ENCODE peak calls at places on chromosomes 7 and 10, in seven cellular contexts. T is fibroblast of villous mesenchyme; H is AG10803; M is chondrocyte; A is AG09319; J is ovary; Q is CD4-positive, alpha-beta T cell. K is an unnamed sample.

GRCh38 chr7:20598479-20599419 is 16.7 kb upstream of the ABCB5 start:
- DNase-seq in T (peak), H (peak), M (no peak), A (peak), J (no peak), Q (no peak), K (peak)

GRCh38 chr10:60937784-60938654 is 6.0 kb downstream of the RHOBTB1 start:
- DNase-seq in T (peak), H (peak), M (no peak), A (no peak), J (no peak), Q (no peak), K (no peak)

GRCh38 chr10:71213761-71214440 is 1.5 kb downstream of the UNC5B start:
- DNase-seq in T (peak), H (peak), M (no peak), A (no peak), J (peak), Q (no peak), K (peak)

GRCh38 chr10:86725980-86726976 is 30.1 kb upstream of the BMPR1A start:
- DNase-seq in T (no peak), H (no peak), M (no peak), A (no peak), J (no peak), Q (no peak), K (no peak)

GRCh38 chr10:42475168-42476098 is 162.9 kb downstream of the ZNF33B start:
- DNase-seq in T (peak), H (peak), M (no peak), A (no peak), J (no peak), Q (no peak), K (peak)

GRCh38 chr7:45033261-45033930 is 33.4 kb downstream of the CCM2 start:
- DNase-seq in T (no peak), H (peak), M (no peak), A (no peak), J (no peak), Q (no peak), K (no peak)

GRCh38 chr7:116948934-116949333 is 4.4 kb upstream of the ST7 start:
- DNase-seq in T (no peak), H (no peak), M (no peak), A (no peak), J (no peak), Q (no peak), K (no peak)

GRCh38 chr10:14665304-14665703 is 109.4 kb downstream of the FAM107B start:
- DNase-seq in T (peak), H (no peak), M (no peak), A (no peak), J (no peak), Q (no peak), K (no peak)

GRCh38 chr7:116306409-116307048 is 96.2 kb downstream of the TES start:
- DNase-seq in T (no peak), H (no peak), M (no peak), A (no peak), J (no peak), Q (no peak), K (no peak)

GRCh38 chr10:95242581-95243317 is 48.1 kb downstream of the PDLIM1 start:
- DNase-seq in T (peak), H (peak), M (no peak), A (no peak), J (no peak), Q (no peak), K (no peak)

GRCh38 chr7:43588477-43589132 is 5.7 kb downstream of the STK17A start:
- DNase-seq in T (no peak), H (peak), M (no peak), A (no peak), J (no peak), Q (no peak), K (no peak)

GRCh38 chr7:120966961-120967360 is 16.4 kb downstream of the ING3 start:
- DNase-seq in T (no peak), H (no peak), M (no peak), A (no peak), J (no peak), Q (no peak), K (no peak)

GRCh38 chr10:89662596-89662995 is 17.6 kb upstream of the PANK1 start:
- DNase-seq in T (peak), H (peak), M (no peak), A (no peak), J (no peak), Q (no peak), K (no peak)

GRCh38 chr10:102776779-102777417 is 33.1 kb downstream of the WBP1L start:
- DNase-seq in T (peak), H (peak), M (no peak), A (peak), J (peak), Q (peak), K (no peak)

GRCh38 chr7:38824948-38825347 is 84.0 kb downstream of the VPS41 start:
- DNase-seq in T (no peak), H (no peak), M (no peak), A (no peak), J (no peak), Q (no peak), K (no peak)
- TF ChIP-seq CTCF in T (no peak), H (no peak), M (no peak), A (no peak), J (no peak), Q (no peak), K (no peak)

DNA sequence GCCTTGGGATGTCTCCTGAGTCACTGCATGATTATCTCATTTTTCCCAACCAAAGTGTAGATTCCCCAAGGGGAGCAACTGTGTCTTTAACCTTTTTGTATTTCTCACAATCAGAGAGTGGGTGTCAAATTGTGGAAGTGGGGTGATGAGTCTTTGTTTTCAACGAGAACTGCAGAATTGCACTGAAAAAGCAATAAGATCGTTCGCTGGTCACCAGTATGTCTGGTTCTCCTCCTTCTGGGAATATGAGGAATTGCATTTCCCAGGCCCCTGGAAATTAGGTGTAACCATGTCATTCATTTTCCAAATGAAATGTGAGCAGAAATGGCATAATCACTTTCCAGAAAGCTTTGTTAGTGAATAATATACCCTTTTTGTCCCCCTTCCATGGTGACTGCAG is 326.9 kb downstream of the GPAM start:
- DNase-seq in T (no peak), H (peak), M (no peak), A (no peak), J (no peak), Q (no peak), K (no peak)
- TF ChIP-seq CTCF in T (no peak), H (peak), M (peak), A (peak), J (no peak), Q (no peak), K (no peak)

DNA sequence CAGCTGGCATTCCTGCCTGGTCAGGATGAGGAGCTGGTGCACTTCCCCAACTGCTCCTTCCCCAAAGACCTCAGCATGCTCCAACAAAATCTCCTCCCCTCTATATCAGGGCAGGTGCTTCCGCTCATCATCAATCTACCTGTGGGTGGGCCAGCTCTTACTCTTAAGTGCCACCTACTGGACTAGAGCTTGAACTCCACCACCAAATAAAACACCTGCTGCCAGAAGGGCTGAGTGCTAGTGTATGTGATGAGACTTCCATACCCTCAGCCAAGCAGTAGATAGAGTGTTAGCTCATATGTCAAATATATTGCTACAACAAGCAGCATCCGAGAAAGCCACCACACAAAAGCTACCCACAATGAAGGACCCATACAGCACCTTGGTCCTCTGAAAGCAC is 264.3 kb downstream of the RNLS start:
- DNase-seq in T (no peak), H (no peak), M (no peak), A (no peak), J (no peak), Q (no peak), K (no peak)
- TF ChIP-seq CTCF in T (peak), H (peak), M (peak), A (no peak), J (no peak), Q (no peak), K (no peak)

GRCh38 chr7:132708501-132708900 is 132.2 kb upstream of the PLXNA4 start:
- DNase-seq in T (no peak), H (no peak), M (no peak), A (no peak), J (no peak), Q (no peak), K (no peak)

GRCh38 chr7:132705146-132705545 is 128.9 kb upstream of the PLXNA4 start:
- DNase-seq in T (no peak), H (peak), M (no peak), A (no peak), J (no peak), Q (no peak), K (no peak)

DNA sequence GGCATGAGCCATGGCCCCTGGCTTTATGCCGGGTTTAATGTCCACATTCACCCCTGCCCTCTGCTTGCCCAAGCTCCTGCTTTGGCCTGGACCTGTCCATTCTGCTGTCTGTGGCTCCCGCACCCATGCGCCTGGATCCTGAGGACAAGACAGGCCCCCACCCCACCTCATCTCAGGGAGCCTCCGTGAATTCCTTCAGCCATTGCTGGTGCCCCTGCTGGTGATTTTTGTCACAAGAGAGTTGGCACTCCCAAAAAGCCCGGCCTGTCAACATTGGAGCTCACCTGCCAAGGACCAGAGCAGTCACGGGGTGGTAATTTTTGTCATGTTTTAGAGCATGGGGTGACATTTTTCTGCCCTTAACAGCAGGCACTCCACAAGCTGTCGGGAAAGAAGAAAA is 127.5 kb upstream of the PLXNA4 start:
- DNase-seq in T (no peak), H (no peak), M (no peak), A (no peak), J (no peak), Q (no peak), K (no peak)
- TF ChIP-seq CTCF in T (no peak), H (no peak), M (no peak), A (no peak), J (no peak), Q (no peak), K (no peak)

GRCh38 chr10:6969659-6970058 is 389.6 kb upstream of the PRKCQ start:
- DNase-seq in T (no peak), H (no peak), M (no peak), A (no peak), J (no peak), Q (no peak), K (no peak)

GRCh38 chr10:6977641-6978627 is 397.9 kb upstream of the PRKCQ start:
- DNase-seq in T (no peak), H (no peak), M (no peak), A (no peak), J (no peak), Q (no peak), K (no peak)

GRCh38 chr10:6973904-6974303 is 393.8 kb upstream of the PRKCQ start:
- DNase-seq in T (no peak), H (no peak), M (no peak), A (no peak), J (no peak), Q (no peak), K (no peak)
- TF ChIP-seq CTCF in T (no peak), H (no peak), M (no peak), A (no peak), J (no peak), Q (no peak), K (no peak)

DNA sequence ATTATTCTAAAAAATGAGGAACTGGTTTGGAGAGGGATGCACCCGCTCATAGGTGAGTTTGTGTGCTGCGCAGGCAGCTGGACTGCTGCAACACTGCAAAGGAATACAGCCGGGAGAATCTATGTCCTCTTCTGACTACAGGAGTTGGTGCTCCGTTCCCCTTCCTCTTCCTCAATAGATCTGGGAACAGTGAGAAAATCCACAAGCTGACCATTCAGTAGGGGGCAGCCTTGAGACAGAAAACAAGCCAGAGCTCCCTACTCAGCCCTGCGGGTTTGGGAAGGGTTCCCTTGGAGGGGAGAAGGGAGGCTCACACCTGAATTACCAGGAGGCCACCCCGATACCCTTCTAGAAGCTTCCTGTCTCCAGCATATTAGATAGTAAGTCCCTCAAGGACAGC is 87.3 kb upstream of the FOXI2 start:
- DNase-seq in T (peak), H (no peak), M (no peak), A (no peak), J (no peak), Q (no peak), K (no peak)
- TF ChIP-seq CTCF in T (peak), H (no peak), M (peak), A (no peak), J (no peak), Q (no peak), K (no peak)

GRCh38 chr7:156639426-156640256 is 933 bp upstream of the RNF32 start:
- DNase-seq in T (no peak), H (peak), M (no peak), A (no peak), J (peak), Q (no peak), K (no peak)
- TF ChIP-seq CTCF in T (no peak), H (no peak), M (no peak), A (no peak), J (no peak), Q (no peak), K (no peak)